ENCODE peak calls at places on chromosomes 6 and 20, in four cellular contexts. C is AG10803, J is OCI-LY7, O is GM10248. Y is an unnamed sample.

GRCh38 chr20:2697768-2698167 is 5.2 kb downstream of the EBF4 start:
- DNase-seq in C (no peak), J (no peak), O (no peak), Y (no peak)

GRCh38 chr6:137493218-137494038 is 766 bp downstream of the OLIG3 start:
- DNase-seq in C (no peak), J (no peak), O (no peak), Y (no peak)

GRCh38 chr20:53915459-53916172 is 154.8 kb downstream of the BCAS1 start:
- DNase-seq in C (peak; percentile 90), J (peak; percentile 94), O (peak; percentile 81), Y (peak; percentile 97)

GRCh38 chr20:62763404-62763803 is 32.9 kb upstream of the MRGBP start:
- DNase-seq in C (no peak), J (no peak), O (no peak), Y (no peak)

GRCh38 chr6:12973302-12973865 is 256.8 kb downstream of the PHACTR1 start:
- DNase-seq in C (no peak), J (no peak), O (no peak), Y (no peak)

GRCh38 chr6:3791526-3792212 is 40.2 kb upstream of the PXDC1 start:
- DNase-seq in C (no peak), J (no peak), O (no peak), Y (no peak)

GRCh38 chr20:52484438-52484837 is 292.9 kb upstream of the ZFP64 start:
- DNase-seq in C (peak; percentile 88), J (no peak), O (no peak), Y (no peak)

GRCh38 chr6:40444811-40445210 is 142.4 kb downstream of the LRFN2 start:
- DNase-seq in C (no peak), J (no peak), O (no peak), Y (peak; percentile 56)

GRCh38 chr6:128422871-128423270 is 97.5 kb downstream of the PTPRK start:
- DNase-seq in C (no peak), J (no peak), O (no peak), Y (no peak)

GRCh38 chr6:68634503-68635411 is at the start of gene ADGRB3:
- DNase-seq in C (peak; percentile 39), J (no peak), O (peak; percentile 57), Y (peak; percentile 57)

GRCh38 chr6:41439524-41440418 is 104.4 kb downstream of the NCR2 start:
- DNase-seq in C (no peak), J (peak; percentile 67), O (peak; percentile 74), Y (peak; percentile 89)

GRCh38 chr6:149488815-149489214 is 4.0 kb upstream of the ZC3H12D start:
- DNase-seq in C (no peak), J (no peak), O (no peak), Y (peak; percentile 44)

GRCh38 chr6:113936093-113936934 is 34.6 kb downstream of the HDAC2 start:
- DNase-seq in C (peak; percentile 70), J (peak; percentile 60), O (peak; percentile 37), Y (peak; percentile 64)

GRCh38 chr6:156991971-156992370 is 214.8 kb downstream of the ARID1B start:
- DNase-seq in C (no peak), J (no peak), O (no peak), Y (no peak)

GRCh38 chr6:82419088-82419720 is 55.6 kb downstream of the TPBG start:
- DNase-seq in C (peak; percentile 64), J (no peak), O (peak; percentile 6), Y (no peak)

GRCh38 chr20:59153355-59153681 is 10.3 kb upstream of the ZNF831 start:
- DNase-seq in C (peak; percentile 5), J (no peak), O (no peak), Y (no peak)

GRCh38 chr6:142412241-142412640 is 110.4 kb downstream of the ADGRG6 start:
- DNase-seq in C (no peak), J (no peak), O (no peak), Y (no peak)

GRCh38 chr6:41921712-41921998 is 356 bp downstream of the BYSL start:
- DNase-seq in C (no peak), J (no peak), O (no peak), Y (no peak)

GRCh38 chr20:38144608-38145093 is 20.4 kb downstream of the TGM2 start:
- DNase-seq in C (no peak), J (no peak), O (no peak), Y (peak; percentile 20)

GRCh38 chr6:158031445-158032353 is 50.0 kb downstream of the SYNJ2 start:
- DNase-seq in C (peak; percentile 92), J (no peak), O (no peak), Y (peak; percentile 95)

GRCh38 chr6:109447087-109447486 is 6.6 kb downstream of the SMPD2 start:
- DNase-seq in C (no peak), J (no peak), O (no peak), Y (no peak)

GRCh38 chr6:150641398-150642139 is 41.9 kb downstream of the PLEKHG1 start:
- DNase-seq in C (peak; percentile 9), J (peak; percentile 65), O (peak; percentile 26), Y (no peak)

GRCh38 chr20:21498646-21499045 is 15.2 kb downstream of the NKX2-2 start:
- DNase-seq in C (no peak), J (no peak), O (no peak), Y (no peak)

GRCh38 chr20:11261533-11262000 is 587.8 kb upstream of the JAG1 start:
- DNase-seq in C (peak; percentile 78), J (no peak), O (no peak), Y (no peak)

GRCh38 chr6:168303982-168304751 is 15.4 kb downstream of the DACT2 start:
- DNase-seq in C (no peak), J (no peak), O (no peak), Y (no peak)

GRCh38 chr20:1327241-1327653 is 1.7 kb downstream of the SDCBP2 start:
- DNase-seq in C (peak; percentile 63), J (no peak), O (no peak), Y (peak; percentile 43)

GRCh38 chr6:130583268-130583667 is 217.5 kb downstream of the TMEM200A start:
- DNase-seq in C (no peak), J (no peak), O (no peak), Y (no peak)

GRCh38 chr6:147382945-147383554 is 125.4 kb upstream of the SAMD5 start:
- DNase-seq in C (peak; percentile 55), J (peak; percentile 12), O (no peak), Y (peak; percentile 47)

GRCh38 chr6:91276315-91276714 is 689.4 kb upstream of the MAP3K7 start:
- DNase-seq in C (no peak), J (peak; percentile 2), O (no peak), Y (peak; percentile 37)

GRCh38 chr6:150081702-150082101 is 12.8 kb upstream of the ULBP3 start:
- DNase-seq in C (no peak), J (no peak), O (no peak), Y (no peak)

GRCh38 chr6:15631380-15631913 is 31.4 kb downstream of the DTNBP1 start:
- DNase-seq in C (no peak), J (no peak), O (no peak), Y (no peak)

GRCh38 chr6:138162947-138163569 is 1.3 kb downstream of the ARFGEF3 start:
- DNase-seq in C (no peak), J (no peak), O (no peak), Y (no peak)

GRCh38 chr20:45828589-45828988 is 1.5 kb upstream of the TNNC2 start:
- DNase-seq in C (peak; percentile 42), J (no peak), O (no peak), Y (no peak)

GRCh38 chr6:168118935-168119334 is 39.9 kb upstream of the FRMD1 start:
- DNase-seq in C (no peak), J (no peak), O (no peak), Y (no peak)

GRCh38 chr6:55545791-55546190 is 33.2 kb downstream of the HMGCLL1 start:
- DNase-seq in C (no peak), J (no peak), O (no peak), Y (no peak)

DNA sequence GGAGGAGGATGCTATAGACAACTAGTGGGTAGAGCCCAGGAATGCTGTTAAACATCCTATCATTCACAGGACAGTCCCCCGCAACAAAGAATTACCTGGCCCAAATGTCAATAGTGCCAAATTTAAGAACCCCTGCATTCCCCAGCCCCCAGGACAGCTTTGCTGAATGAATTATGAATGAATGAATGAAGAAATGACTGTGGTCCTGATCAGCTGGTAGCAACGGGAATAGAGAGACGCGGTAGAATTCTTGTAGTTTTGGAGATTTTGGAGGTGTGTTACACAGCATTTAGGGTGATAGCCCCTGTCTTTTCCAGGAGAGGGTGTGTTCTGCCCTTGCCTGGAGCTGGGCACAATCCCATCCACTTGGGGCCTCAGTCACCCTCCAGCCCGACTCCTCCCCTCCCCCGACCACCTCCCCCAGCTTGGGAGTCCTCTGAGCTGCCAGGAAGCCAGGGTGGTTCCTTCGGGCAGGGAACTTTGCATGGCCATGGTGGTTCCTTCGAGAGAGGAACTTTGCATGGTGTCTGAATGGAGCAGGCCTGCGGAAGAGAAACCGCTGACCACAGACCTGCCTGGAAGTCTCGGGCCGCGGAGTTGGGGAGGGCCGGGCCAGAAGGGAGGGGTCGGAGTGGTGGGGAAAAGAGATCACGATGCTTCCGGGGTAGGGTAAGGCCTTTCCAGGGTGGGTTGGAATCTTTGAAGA is 1.0 kb upstream of the HCK start:
- DNase-seq in C (no peak), J (no peak), O (peak; percentile 34), Y (peak; percentile 88)
- TF ChIP-seq CTCF in C (no peak), J (no peak), O (no peak), Y (no peak)

GRCh38 chr6:52285174-52286068 is 879 bp upstream of the MCM3 start:
- DNase-seq in C (peak; percentile 44), J (peak; percentile 82), O (no peak), Y (peak; percentile 55)
- TF ChIP-seq CTCF in C (peak; percentile 35), J (peak; percentile 65), O (peak; percentile 28), Y (no peak)

GRCh38 chr6:28134015-28134414 is 7.7 kb upstream of the ZKSCAN8 start:
- DNase-seq in C (peak; percentile 42), J (peak; percentile 55), O (no peak), Y (peak; percentile 72)
- TF ChIP-seq CTCF in C (peak; percentile 56), J (peak; percentile 76), O (peak; percentile 52), Y (peak; percentile 69)

DNA sequence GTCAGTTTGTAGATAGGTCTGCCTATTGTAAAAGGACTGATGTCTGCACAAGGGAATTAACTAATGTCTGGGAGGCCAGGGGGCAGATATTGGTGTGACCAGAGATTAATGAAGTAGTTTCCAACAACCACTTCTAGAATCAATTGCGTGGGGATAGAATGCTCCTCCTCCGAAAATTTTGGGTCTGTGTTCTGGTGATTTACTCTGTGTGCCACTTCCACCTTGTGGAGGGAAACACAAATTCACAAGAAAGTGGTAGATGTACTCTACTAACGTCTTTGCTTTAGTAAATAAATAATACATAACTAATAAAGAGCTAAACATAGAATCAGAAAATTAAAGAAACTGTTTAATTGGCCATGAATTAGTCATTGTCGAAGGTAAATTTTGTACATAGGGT is 25.5 kb downstream of the TMEM14A start:
- DNase-seq in C (no peak), J (peak; percentile 8), O (no peak), Y (no peak)
- TF ChIP-seq CTCF in C (no peak), J (peak; percentile 54), O (no peak), Y (no peak)